ENCODE peak calls at places on chromosomes 13 and 19, in five cellular contexts. J is head of caudate nucleus; V is activated naive CD4-positive, alpha-beta T cell treated with anti-CD3 and anti-CD28 coated beads, Interleukin-2, amount 50 U/mL, for 16 hours; F is fibroblast of pulmonary artery; M is BJ. H is an unnamed sample.

GRCh38 chr13:76707360-76707759 is 178.8 kb downstream of the KCTD12 start:
- DNase-seq in V (no peak), F (peak; percentile 63), M (no peak), J (no peak), H (no peak)

GRCh38 chr13:63481334-63481733 is 2065.7 kb upstream of the PCDH20 start:
- DNase-seq in V (no peak), J (no peak), F (peak; percentile 77), M (no peak), H (no peak)

GRCh38 chr13:32993109-32993508 is 23.1 kb upstream of the KL start:
- DNase-seq in F (no peak), M (no peak), J (no peak), V (no peak), H (no peak)

GRCh38 chr13:91155512-91156114 is 191.9 kb upstream of the MIR17HG start:
- DNase-seq in J (no peak), V (no peak), F (no peak), M (no peak), H (no peak)

GRCh38 chr13:59532405-59532804 is 631.3 kb downstream of the DIAPH3 start:
- DNase-seq in F (no peak), M (no peak), J (no peak), V (no peak), H (no peak)

GRCh38 chr13:33787051-33787591 is 30.8 kb upstream of the RFC3 start:
- DNase-seq in M (peak; percentile 10), J (no peak), F (no peak), V (no peak), H (no peak)

GRCh38 chr13:31045621-31046081 is 113.2 kb downstream of the TEX26 start:
- DNase-seq in V (peak; percentile 68), M (peak; percentile 85), F (peak; percentile 96), J (no peak), H (no peak)

GRCh38 chr13:94710881-94711560 is 1.3 kb downstream of the SOX21 start:
- DNase-seq in M (no peak), F (no peak), J (no peak), V (no peak), H (peak; percentile 26)

GRCh38 chr13:39729161-39729560 is 73.7 kb downstream of the COG6 start:
- DNase-seq in M (no peak), F (peak; percentile 28), J (no peak), V (no peak), H (no peak)

GRCh38 chr13:112779856-112780604 is 90.2 kb downstream of the ATP11A start:
- DNase-seq in V (no peak), M (no peak), F (no peak), J (no peak), H (no peak)

GRCh38 chr19:33805840-33806433 is 9.3 kb downstream of the KCTD15 start:
- DNase-seq in M (no peak), F (no peak), J (no peak), V (no peak), H (no peak)

GRCh38 chr13:77509221-77509620 is 26.3 kb upstream of the SCEL start:
- DNase-seq in V (no peak), M (no peak), F (peak; percentile 46), J (no peak), H (no peak)

GRCh38 chr19:56112313-56112709 is 8.8 kb downstream of the ZNF787 start:
- DNase-seq in F (no peak), V (no peak), J (no peak), M (no peak), H (no peak)

GRCh38 chr19:19021115-19021514 is 12.2 kb downstream of the SUGP2 start:
- DNase-seq in J (no peak), M (no peak), V (no peak), F (peak; percentile 29), H (no peak)

GRCh38 chr19:58429745-58430144 is 10.2 kb downstream of the ZNF132 start:
- DNase-seq in V (no peak), J (no peak), M (no peak), F (no peak), H (no peak)

GRCh38 chr13:113659337-113659736 is 1.3 kb upstream of the ATP4B start:
- DNase-seq in F (no peak), V (no peak), J (no peak), M (no peak), H (no peak)

GRCh38 chr19:17206736-17207581 is 8.2 kb upstream of the USE1 start:
- DNase-seq in V (no peak), M (no peak), F (no peak), J (no peak), H (no peak)

GRCh38 chr13:51601601-51602348 is 17.5 kb downstream of the WDFY2 start:
- DNase-seq in J (no peak), V (no peak), M (no peak), F (no peak), H (peak; percentile 2)

GRCh38 chr13:42367836-42368235 is 95.9 kb downstream of the AKAP11 start:
- DNase-seq in M (no peak), J (no peak), F (peak; percentile 13), V (no peak), H (no peak)

GRCh38 chr19:48418317-48419064 is 25.0 kb downstream of the GRIN2D start:
- DNase-seq in J (no peak), M (no peak), F (no peak), V (no peak), H (no peak)

GRCh38 chr19:38210458-38210987 is 13.5 kb downstream of the DPF1 start:
- DNase-seq in V (no peak), M (no peak), F (no peak), J (peak; percentile 90), H (peak; percentile 80)

GRCh38 chr19:41700381-41701195 is 7.8 kb upstream of the CEACAM5 start:
- DNase-seq in J (no peak), V (no peak), F (no peak), M (no peak), H (no peak)

GRCh38 chr19:18433039-18433691 is 4.8 kb downstream of the ISYNA1 start:
- DNase-seq in M (no peak), V (peak; percentile 41), F (no peak), J (peak; percentile 65), H (peak; percentile 67)

GRCh38 chr13:99991013-99991805 is 9.6 kb downstream of the ZIC2 start:
- DNase-seq in M (no peak), J (no peak), V (no peak), F (no peak), H (no peak)